ENCODE peak calls at places on chromosomes 2 and 18, in eight cellular contexts. E is HAP-1; U is midbrain; I is CD14-positive monocyte; B is A172; R is nephron progenitor cell; W is activated naive CD8-positive, alpha-beta T cell treated with anti-CD3 and anti-CD28 coated beads, Interleukin-2, amount 50 U/mL, for 24 hours; P is GM13976. Y is an unnamed sample.

GRCh38 chr18:12038082-12038660 is 55.5 kb upstream of the ANKRD62 start:
- DNase-seq in B (no peak), W (peak; percentile 46), P (no peak), I (no peak), R (peak; percentile 34), U (no peak), E (no peak), Y (no peak)

GRCh38 chr2:54455584-54456525 is at the start of gene SPTBN1:
- DNase-seq in R (peak; percentile 90), W (peak; percentile 30), I (no peak), U (peak; percentile 93), E (peak; percentile 84), P (peak; percentile 69), B (peak; percentile 86), Y (peak; percentile 82)

GRCh38 chr2:119184512-119184911 is 26.0 kb upstream of the C1QL2 start:
- DNase-seq in E (no peak), B (peak; percentile 87), P (no peak), U (no peak), R (no peak), W (no peak), I (no peak), Y (no peak)

GRCh38 chr2:241897231-241897916 is 27.8 kb downstream of the RTP5 start:
- DNase-seq in B (no peak), U (no peak), E (no peak), I (peak; percentile 5), W (no peak), R (no peak), P (no peak), Y (no peak)

GRCh38 chr2:122707224-122707824 is 951.9 kb downstream of the TSN start:
- DNase-seq in W (no peak), U (no peak), E (no peak), P (peak; percentile 17), B (no peak), R (no peak), I (no peak), Y (no peak)

GRCh38 chr18:31878358-31878757 is 64.6 kb downstream of the TRAPPC8 start:
- DNase-seq in W (no peak), R (no peak), B (no peak), E (no peak), I (no peak), P (no peak), U (no peak), Y (no peak)

GRCh38 chr18:68034293-68034692 is 517.8 kb upstream of the DSEL start:
- DNase-seq in P (no peak), B (no peak), R (no peak), E (no peak), U (no peak), I (no peak), W (no peak), Y (no peak)

GRCh38 chr2:168560817-168561485 is 104.9 kb downstream of the CERS6 start:
- DNase-seq in E (no peak), I (no peak), B (no peak), W (no peak), P (peak; percentile 10), R (no peak), U (peak; percentile 15), Y (no peak)

GRCh38 chr2:140275427-140275826 is 1495.2 kb upstream of the NXPH2 start:
- DNase-seq in R (no peak), P (no peak), W (no peak), U (no peak), I (no peak), B (no peak), E (no peak), Y (no peak)

GRCh38 chr18:36530676-36531405 is 233.3 kb downstream of the FHOD3 start:
- DNase-seq in W (no peak), I (no peak), E (no peak), P (no peak), B (no peak), R (no peak), U (no peak), Y (no peak)

GRCh38 chr2:96197541-96198255 is 10.9 kb downstream of the STARD7 start:
- DNase-seq in E (no peak), B (no peak), W (no peak), U (no peak), R (no peak), P (no peak), I (no peak), Y (peak; percentile 17)

GRCh38 chr18:5543854-5544389 is at the start of gene EPB41L3:
- DNase-seq in I (no peak), E (peak; percentile 12), U (no peak), R (peak; percentile 66), P (peak; percentile 20), W (no peak), B (no peak), Y (no peak)

GRCh38 chr2:177530513-177531039 is 138.0 kb downstream of the AGPS start:
- DNase-seq in R (no peak), I (no peak), W (no peak), B (no peak), E (peak; percentile 60), P (no peak), U (no peak), Y (no peak)

GRCh38 chr2:160836755-160837154 is 323.5 kb upstream of the TANK start:
- DNase-seq in U (no peak), R (no peak), E (no peak), B (peak; percentile 83), W (no peak), P (no peak), I (no peak), Y (peak; percentile 87)

GRCh38 chr2:238921259-238921658 is 73.4 kb downstream of the TWIST2 start:
- DNase-seq in I (no peak), E (no peak), U (no peak), P (no peak), B (no peak), W (no peak), R (no peak), Y (no peak)

GRCh38 chr2:64942693-64943092 is 46.5 kb upstream of the SLC1A4 start:
- DNase-seq in I (no peak), U (peak; percentile 29), E (no peak), P (no peak), B (no peak), W (no peak), R (no peak), Y (no peak)

GRCh38 chr2:181058378-181059269 is 78.2 kb downstream of the UBE2E3 start:
- DNase-seq in B (peak; percentile 32), E (peak; percentile 50), W (peak; percentile 19), U (peak; percentile 2), P (peak; percentile 22), I (no peak), R (peak; percentile 21), Y (no peak)

Y was measured in M059J.